ENCODE peak calls at places on chromosome 17, in six cellular contexts. V, I, S, K, M and X are unnamed samples.

GRCh38 chr17:7817643-7817964 is 16.4 kb upstream of the KDM6B start:
- DNase-seq in M (no peak), V (no peak), S (no peak), K (no peak), I (no peak), X (no peak)

GRCh38 chr17:3983945-3984484 is 19.8 kb upstream of the ATP2A3 start:
- DNase-seq in V (no peak), I (no peak), S (peak), K (no peak), M (no peak), X (no peak)

GRCh38 chr17:82321947-82322466 is 4.6 kb upstream of the CD7 start:
- DNase-seq in I (no peak), K (no peak), V (no peak), M (no peak), S (no peak), X (no peak)

GRCh38 chr17:10309003-10309974 is 63.5 kb downstream of the MYH13 start:
- DNase-seq in S (no peak), M (no peak), K (no peak), I (no peak), V (no peak), X (no peak)

GRCh38 chr17:33152793-33153192 is 140.3 kb downstream of the ASIC2 start:
- DNase-seq in M (no peak), S (no peak), K (no peak), V (no peak), I (no peak), X (no peak)

GRCh38 chr17:16294560-16294959 is 58.7 kb downstream of the CENPV start:
- DNase-seq in K (no peak), S (no peak), M (no peak), V (no peak), I (no peak), X (no peak)

GRCh38 chr17:17114592-17115225 is 72.5 kb downstream of the MPRIP start:
- DNase-seq in S (no peak), M (peak), V (no peak), I (no peak), K (peak), X (no peak)

GRCh38 chr17:49210158-49211029 is at the start of the genes ABI3 and GNGT2:
- DNase-seq in M (no peak), S (peak), K (no peak), V (no peak), I (no peak), X (no peak)

GRCh38 chr17:19540706-19541370 is 7.2 kb downstream of the SLC47A1 start:
- DNase-seq in S (no peak), M (no peak), I (no peak), V (no peak), K (no peak), X (no peak)

GRCh38 chr17:66906321-66907278 is 57.9 kb upstream of the CACNG4 start:
- DNase-seq in K (peak), M (peak), S (peak), I (peak), V (peak), X (peak)

GRCh38 chr17:6145946-6146345 is 75.8 kb downstream of the WSCD1 start:
- DNase-seq in K (no peak), I (no peak), M (no peak), V (no peak), S (no peak), X (no peak)

GRCh38 chr17:43536236-43537088 is 9.7 kb downstream of the ETV4 start:
- DNase-seq in V (no peak), I (peak), K (peak), M (peak), S (no peak), X (no peak)

GRCh38 chr17:69539274-69539673 is 124.8 kb downstream of the MAP2K6 start:
- DNase-seq in S (no peak), I (no peak), M (no peak), K (no peak), V (no peak), X (no peak)

GRCh38 chr17:40931311-40931710 is 6.1 kb downstream of the KRT23 start:
- DNase-seq in K (no peak), S (no peak), I (no peak), M (no peak), V (no peak), X (no peak)

GRCh38 chr17:7098802-7099459 is 15.7 kb downstream of the ASGR2 start:
- DNase-seq in S (no peak), K (no peak), V (no peak), M (no peak), I (no peak), X (no peak)

GRCh38 chr17:9334536-9335446 is 240.8 kb downstream of the STX8 start:
- DNase-seq in I (no peak), S (no peak), V (no peak), K (no peak), M (no peak), X (no peak)

GRCh38 chr17:47703191-47703591 is 9.2 kb downstream of the TBKBP1 start:
- DNase-seq in V (no peak), I (no peak), M (no peak), S (no peak), K (no peak), X (peak)

GRCh38 chr17:60618080-60618479 is 18.1 kb downstream of the PPM1D start:
- DNase-seq in S (no peak), V (no peak), I (no peak), K (no peak), M (no peak), X (no peak)

GRCh38 chr17:32794533-32795246 is 82.2 kb downstream of the MYO1D start:
- DNase-seq in V (no peak), K (no peak), I (no peak), M (no peak), S (no peak), X (no peak)

GRCh38 chr17:56595831-56596740 is 2.6 kb downstream of the NOG start:
- DNase-seq in I (no peak), M (peak), S (no peak), V (no peak), K (peak), X (no peak)

GRCh38 chr17:37176683-37177082 is 199.1 kb upstream of the C17orf78 start:
- DNase-seq in S (no peak), V (no peak), K (peak), I (no peak), M (peak), X (no peak)

GRCh38 chr17:851986-852385 is 69.8 kb downstream of the MRM3 start:
- DNase-seq in M (no peak), K (no peak), I (no peak), V (no peak), S (no peak), X (no peak)

GRCh38 chr17:10059684-10060211 is 138.7 kb downstream of the GAS7 start:
- DNase-seq in I (no peak), V (peak), K (peak), M (peak), S (no peak), X (no peak)

GRCh38 chr17:41870627-41871026 is 5.4 kb upstream of the KLHL11 start:
- DNase-seq in M (no peak), K (no peak), I (no peak), V (no peak), S (no peak), X (no peak)

GRCh38 chr17:77756846-77757610 is 201.5 kb upstream of the TNRC6C start:
- DNase-seq in M (no peak), I (no peak), S (no peak), V (no peak), K (no peak), X (no peak)

GRCh38 chr17:34580685-34581445 is 1.5 kb downstream of the TMEM132E start:
- DNase-seq in S (no peak), M (peak), I (no peak), V (no peak), K (peak), X (no peak)

GRCh38 chr17:40596261-40596919 is 31.1 kb upstream of the CCR7 start:
- DNase-seq in M (no peak), S (no peak), K (no peak), V (no peak), I (no peak), X (no peak)

GRCh38 chr17:79658811-79659207 is 48.0 kb upstream of the RBFOX3 start:
- DNase-seq in M (peak), S (peak), K (no peak), I (no peak), V (no peak), X (peak)

GRCh38 chr17:74176546-74177001 is 26.9 kb upstream of the RPL38 start:
- DNase-seq in K (peak), M (peak), S (peak), I (no peak), V (peak), X (peak)

GRCh38 chr17:28744104-28744801 is 442 bp downstream of the TRAF4 start:
- DNase-seq in S (no peak), K (peak), I (no peak), V (no peak), M (peak), X (peak)

GRCh38 chr17:46787478-46787877 is 31.0 kb downstream of the WNT3 start:
- DNase-seq in M (no peak), K (no peak), I (no peak), V (no peak), S (no peak), X (no peak)

GRCh38 chr17:33809748-33810147 is 445.3 kb upstream of the CCL2 start:
- DNase-seq in K (no peak), S (no peak), V (no peak), M (no peak), I (no peak), X (no peak)

GRCh38 chr17:19398301-19399181 is 11.6 kb upstream of the MFAP4 start:
- DNase-seq in K (peak), I (no peak), M (peak), V (no peak), S (peak), X (peak)

GRCh38 chr17:7260601-7261376 is 1.5 kb downstream of the CLDN7 start:
- DNase-seq in I (no peak), S (no peak), V (no peak), M (no peak), K (peak), X (no peak)

GRCh38 chr17:5283531-5284315 is 1.6 kb downstream of the RABEP1 start:
- DNase-seq in I (no peak), S (no peak), M (peak), V (no peak), K (no peak), X (no peak)